ENCODE peak calls at places on chromosome 14, in nine cellular contexts. C is EL; M is substantia nigra; F is activated CD4-positive, CD25-positive, alpha-beta regulatory T cell treated with anti-CD3 and anti-CD28 coated beads, Interleukin-2, amount 50 U/mL, for 16 hours; E is suprapubic skin; X is T-helper 17 cell; T is activated T-cell treated with anti-CD3 and anti-CD28 coated beads, Interleukin-2, amount 50 U/mL, for 72 hours; H is stimulated activated effector memory CD8-positive, alpha-beta T cell treated with anti-CD3 and anti-CD28 coated beads, Interleukin-12 subunit alpha, Interleukin-12 subunit beta, amount 100 ng/mL, for 72 hours; W is MV-4-11. G is an unnamed sample.

GRCh38 chr14:105411017-105411941 is 8.3 kb upstream of the MTA1 start:
- DNase-seq in W (no peak), T (no peak), E (no peak), C (peak; percentile 59), F (no peak), H (no peak), M (no peak), X (no peak), G (no peak)

GRCh38 chr14:34568803-34569202 is 29.3 kb upstream of the EAPP start:
- DNase-seq in F (no peak), M (no peak), C (no peak), X (no peak), T (no peak), W (no peak), E (no peak), H (no peak), G (no peak)

GRCh38 chr14:64806862-64807495 is 72.7 kb downstream of the SPTB start:
- DNase-seq in H (no peak), M (no peak), X (no peak), C (peak; percentile 26), E (no peak), F (no peak), W (no peak), T (no peak), G (no peak)

GRCh38 chr14:103846569-103847438 is 571 bp downstream of the PPP1R13B start:
- DNase-seq in F (no peak), E (peak; percentile 68), T (peak; percentile 51), H (no peak), W (no peak), X (no peak), C (peak; percentile 40), M (no peak), G (peak; percentile 51)

GRCh38 chr14:72513346-72513745 is 380.6 kb downstream of the DPF3 start:
- DNase-seq in T (no peak), H (no peak), M (no peak), C (no peak), E (no peak), W (no peak), X (no peak), F (no peak), G (no peak)

GRCh38 chr14:101150010-101150409 is 246.5 kb upstream of the RTL1 start:
- DNase-seq in T (no peak), F (no peak), E (no peak), X (no peak), H (no peak), M (no peak), C (no peak), W (no peak), G (no peak)

GRCh38 chr14:86575141-86575540 is 1045.2 kb downstream of the FLRT2 start:
- DNase-seq in F (no peak), E (no peak), C (peak; percentile 38), W (no peak), H (no peak), T (no peak), M (no peak), X (no peak), G (no peak)

GRCh38 chr14:92973798-92974372 is 50.9 kb downstream of the CHGA start:
- DNase-seq in F (no peak), E (no peak), C (peak; percentile 74), T (no peak), X (no peak), W (no peak), H (no peak), M (no peak), G (no peak)

GRCh38 chr14:28765907-28766504 is 581 bp upstream of the FOXG1 start:
- DNase-seq in T (no peak), X (no peak), E (no peak), F (no peak), W (no peak), H (no peak), C (no peak), M (no peak), G (no peak)

GRCh38 chr14:87175175-87175574 is 817.8 kb downstream of the GALC start:
- DNase-seq in E (no peak), T (no peak), M (no peak), F (no peak), X (no peak), H (no peak), W (no peak), C (no peak), G (no peak)

GRCh38 chr14:54625158-54625557 is 58.2 kb downstream of the SAMD4A start:
- DNase-seq in E (no peak), T (no peak), W (no peak), M (no peak), H (no peak), F (no peak), C (peak; percentile 86), X (no peak), G (no peak)

GRCh38 chr14:77562681-77563080 is 53.8 kb downstream of the SPTLC2 start:
- DNase-seq in M (no peak), T (no peak), W (no peak), X (no peak), H (no peak), F (no peak), C (peak; percentile 84), E (no peak), G (no peak)

GRCh38 chr14:99476864-99477263 is 3.8 kb downstream of the SETD3 start:
- DNase-seq in F (no peak), X (no peak), M (no peak), C (peak; percentile 26), W (peak; percentile 79), H (no peak), T (no peak), E (no peak), G (no peak)

GRCh38 chr14:65703996-65704395 is 291.5 kb downstream of the FUT8 start:
- DNase-seq in H (no peak), T (no peak), E (no peak), F (no peak), M (no peak), X (no peak), C (peak; percentile 16), W (no peak), G (no peak)

GRCh38 chr14:34064349-34064748 is 113.5 kb upstream of the EGLN3 start:
- DNase-seq in E (no peak), H (no peak), X (no peak), W (no peak), C (peak; percentile 38), F (no peak), M (no peak), T (no peak), G (no peak)

GRCh38 chr14:99758121-99758871 is 34.9 kb upstream of the EML1 start:
- DNase-seq in X (no peak), T (peak; percentile 21), M (no peak), H (no peak), W (no peak), C (peak; percentile 99), E (no peak), F (no peak), G (peak; percentile 29)

GRCh38 chr14:33931439-33931838 is 19.4 kb downstream of the EGLN3 start:
- DNase-seq in T (no peak), C (no peak), F (no peak), E (no peak), M (no peak), X (no peak), W (no peak), H (no peak), G (no peak)

GRCh38 chr14:80850197-80850814 is 91.2 kb downstream of the CEP128 start:
- DNase-seq in W (peak; percentile 13), C (peak; percentile 52), H (no peak), T (no peak), F (no peak), E (no peak), X (no peak), M (no peak), G (no peak)

GRCh38 chr14:76294876-76295275 is 81.1 kb upstream of the ESRRB start:
- DNase-seq in C (no peak), M (no peak), E (peak; percentile 26), F (no peak), W (no peak), T (no peak), X (no peak), H (no peak), G (no peak)

GRCh38 chr14:65131176-65131765 is 29.0 kb upstream of the MAX start:
- DNase-seq in E (peak; percentile 2), T (no peak), X (no peak), F (no peak), M (no peak), W (peak; percentile 6), H (no peak), C (peak; percentile 91), G (no peak)

GRCh38 chr14:38877744-38878388 is 225.2 kb downstream of the SEC23A start:
- DNase-seq in E (no peak), W (no peak), C (no peak), M (no peak), H (no peak), F (no peak), T (no peak), X (no peak), G (no peak)

GRCh38 chr14:77154421-77154820 is 12.8 kb upstream of the ZDHHC22 start:
- DNase-seq in F (no peak), C (no peak), H (no peak), E (peak; percentile 24), M (no peak), T (no peak), W (no peak), X (no peak), G (no peak)

GRCh38 chr14:100850841-100851585 is 25.1 kb downstream of the MEG3 start:
- DNase-seq in H (peak; percentile 82), F (peak; percentile 54), X (peak; percentile 75), C (peak; percentile 34), T (peak; percentile 89), E (no peak), W (peak; percentile 32), M (no peak), G (no peak)

GRCh38 chr14:68780358-68781160 is 12.3 kb downstream of the ZFP36L1 start:
- DNase-seq in W (peak; percentile 65), E (peak; percentile 78), H (no peak), C (peak; percentile 56), F (no peak), T (peak; percentile 40), X (no peak), M (peak; percentile 15), G (no peak)

GRCh38 chr14:45253754-45254300 is 825 bp upstream of the MIS18BP1 start:
- DNase-seq in T (peak; percentile 13), C (peak; percentile 70), E (no peak), M (no peak), H (no peak), X (no peak), W (peak; percentile 47), F (no peak), G (no peak)

GRCh38 chr14:93878251-93878650 is 48.9 kb upstream of the FAM181A start:
- DNase-seq in C (no peak), M (no peak), W (no peak), E (no peak), F (no peak), T (no peak), H (no peak), X (no peak), G (no peak)

GRCh38 chr14:22084393-22085281 is 411.0 kb upstream of the OR4E1 start:
- DNase-seq in T (peak; percentile 30), M (no peak), X (no peak), F (no peak), W (peak; percentile 47), H (no peak), C (peak; percentile 41), E (no peak), G (no peak)

GRCh38 chr14:33589334-33589733 is 361.5 kb downstream of the EGLN3 start:
- DNase-seq in T (no peak), W (no peak), M (no peak), F (no peak), C (peak; percentile 79), X (no peak), E (no peak), H (no peak), G (no peak)

G was measured in dorsolateral prefrontal cortex.